ENCODE peak calls at places on chromosome 11, in seven cellular contexts. One of them, this sample, is unnamed. For H3K4me1, the result is how much of the 10 kb centered on the place peaks cover.

GRCh38 chr11:32213223-32213622 is 122.3 kb downstream of the RCN1 start:
- DNase-seq in upper lobe of left lung: no peak
- DNase-seq in GM23338: no peak
- DNase-seq in stomach: no peak
- DNase-seq in spleen: no peak
- DNase-seq in esophagus muscularis mucosa: no peak
- DNase-seq in transverse colon: no peak
- DNase-seq in this sample: no peak

GRCh38 chr11:115581871-115582639 is 77.8 kb upstream of the CADM1 start:
- DNase-seq in upper lobe of left lung: no peak
- DNase-seq in GM23338: peak
- DNase-seq in stomach: no peak
- DNase-seq in spleen: no peak
- DNase-seq in esophagus muscularis mucosa: no peak
- DNase-seq in transverse colon: peak
- DNase-seq in this sample: no peak

GRCh38 chr11:122754553-122755322 is 83.6 kb upstream of the CRTAM start:
- DNase-seq in upper lobe of left lung: no peak
- DNase-seq in GM23338: peak
- DNase-seq in stomach: no peak
- DNase-seq in spleen: no peak
- DNase-seq in esophagus muscularis mucosa: no peak
- DNase-seq in transverse colon: peak
- DNase-seq in this sample: no peak

GRCh38 chr11:75815345-75815983 is 454 bp downstream of the UVRAG start:
- DNase-seq in upper lobe of left lung: peak
- DNase-seq in GM23338: peak
- DNase-seq in stomach: peak
- DNase-seq in spleen: peak
- DNase-seq in esophagus muscularis mucosa: no peak
- DNase-seq in transverse colon: peak
- DNase-seq in this sample: no peak

GRCh38 chr11:35514481-35514880 is 10.9 kb downstream of the PAMR1 start:
- DNase-seq in upper lobe of left lung: no peak
- DNase-seq in GM23338: no peak
- DNase-seq in stomach: no peak
- DNase-seq in spleen: no peak
- DNase-seq in esophagus muscularis mucosa: peak
- DNase-seq in transverse colon: no peak
- DNase-seq in this sample: no peak

GRCh38 chr11:41320233-41320993 is 139.0 kb downstream of the LRRC4C start:
- DNase-seq in upper lobe of left lung: no peak
- DNase-seq in GM23338: no peak
- DNase-seq in stomach: no peak
- DNase-seq in spleen: no peak
- DNase-seq in esophagus muscularis mucosa: no peak
- DNase-seq in transverse colon: no peak
- DNase-seq in this sample: no peak

GRCh38 chr11:107197932-107198331 is 179.7 kb upstream of the GUCY1A2 start:
- DNase-seq in upper lobe of left lung: no peak
- DNase-seq in GM23338: no peak
- DNase-seq in stomach: no peak
- DNase-seq in spleen: no peak
- DNase-seq in esophagus muscularis mucosa: no peak
- DNase-seq in transverse colon: no peak
- DNase-seq in this sample: no peak

GRCh38 chr11:125365196-125365931 is 130.7 kb downstream of the FEZ1 start:
- DNase-seq in upper lobe of left lung: no peak
- DNase-seq in GM23338: no peak
- DNase-seq in stomach: no peak
- DNase-seq in spleen: no peak
- DNase-seq in esophagus muscularis mucosa: no peak
- DNase-seq in transverse colon: no peak
- DNase-seq in this sample: no peak

GRCh38 chr11:109309153-109309552 is 112.8 kb upstream of the C11orf87 start:
- DNase-seq in upper lobe of left lung: no peak
- DNase-seq in GM23338: no peak
- DNase-seq in stomach: no peak
- DNase-seq in spleen: no peak
- DNase-seq in esophagus muscularis mucosa: no peak
- DNase-seq in transverse colon: no peak
- DNase-seq in this sample: no peak

GRCh38 chr11:127066426-127067090 is 66.0 kb upstream of the KIRREL3 start:
- DNase-seq in upper lobe of left lung: no peak
- DNase-seq in GM23338: no peak
- DNase-seq in stomach: no peak
- DNase-seq in spleen: no peak
- DNase-seq in esophagus muscularis mucosa: no peak
- DNase-seq in transverse colon: no peak
- DNase-seq in this sample: peak

GRCh38 chr11:116873391-116873790 is 36.0 kb upstream of the APOA1 start:
- DNase-seq in upper lobe of left lung: no peak
- DNase-seq in GM23338: no peak
- DNase-seq in stomach: no peak
- DNase-seq in spleen: no peak
- DNase-seq in esophagus muscularis mucosa: no peak
- DNase-seq in transverse colon: no peak
- DNase-seq in this sample: no peak

GRCh38 chr11:132045116-132045515 is 674.7 kb downstream of the NTM start:
- DNase-seq in upper lobe of left lung: no peak
- DNase-seq in GM23338: no peak
- DNase-seq in stomach: no peak
- DNase-seq in spleen: no peak
- DNase-seq in esophagus muscularis mucosa: no peak
- DNase-seq in transverse colon: no peak
- DNase-seq in this sample: no peak

GRCh38 chr11:2574553-2575535 is 125.0 kb downstream of the KCNQ1OT1 start:
- DNase-seq in upper lobe of left lung: no peak
- DNase-seq in GM23338: no peak
- DNase-seq in stomach: peak
- DNase-seq in spleen: peak
- DNase-seq in esophagus muscularis mucosa: no peak
- DNase-seq in transverse colon: peak
- DNase-seq in this sample: no peak

GRCh38 chr11:79050784-79051183 is 390.0 kb downstream of the TENM4 start:
- DNase-seq in upper lobe of left lung: no peak
- DNase-seq in GM23338: no peak
- DNase-seq in stomach: no peak
- DNase-seq in spleen: no peak
- DNase-seq in esophagus muscularis mucosa: no peak
- DNase-seq in transverse colon: no peak
- DNase-seq in this sample: no peak

GRCh38 chr11:17801166-17801565 is 66.6 kb downstream of the KCNC1 start:
- DNase-seq in upper lobe of left lung: no peak
- DNase-seq in GM23338: peak
- DNase-seq in stomach: no peak
- DNase-seq in spleen: no peak
- DNase-seq in esophagus muscularis mucosa: no peak
- DNase-seq in transverse colon: no peak
- DNase-seq in this sample: no peak

GRCh38 chr11:112881461-112881860 is 79.8 kb upstream of the NCAM1 start:
- DNase-seq in upper lobe of left lung: peak
- DNase-seq in GM23338: peak
- DNase-seq in stomach: peak
- DNase-seq in spleen: no peak
- DNase-seq in esophagus muscularis mucosa: no peak
- DNase-seq in transverse colon: peak
- DNase-seq in this sample: no peak

GRCh38 chr11:3164138-3164539 is 971 bp downstream of the OSBPL5 start:
- DNase-seq in upper lobe of left lung: no peak
- DNase-seq in GM23338: no peak
- DNase-seq in stomach: no peak
- DNase-seq in spleen: peak
- DNase-seq in esophagus muscularis mucosa: no peak
- DNase-seq in transverse colon: peak
- DNase-seq in this sample: no peak

GRCh38 chr11:16155448-16155847 is 200.9 kb downstream of the SOX6 start:
- DNase-seq in upper lobe of left lung: no peak
- DNase-seq in GM23338: no peak
- DNase-seq in stomach: no peak
- DNase-seq in spleen: no peak
- DNase-seq in esophagus muscularis mucosa: no peak
- DNase-seq in transverse colon: no peak
- DNase-seq in this sample: no peak

GRCh38 chr11:56932572-56933235 is 56.0 kb upstream of the OR5AK2 start:
- DNase-seq in upper lobe of left lung: no peak
- DNase-seq in GM23338: no peak
- DNase-seq in stomach: no peak
- DNase-seq in spleen: no peak
- DNase-seq in esophagus muscularis mucosa: no peak
- DNase-seq in transverse colon: no peak
- DNase-seq in this sample: no peak

GRCh38 chr11:74710291-74710938 is 20.8 kb downstream of the CHRDL2 start:
- DNase-seq in upper lobe of left lung: no peak
- DNase-seq in GM23338: peak
- DNase-seq in stomach: no peak
- DNase-seq in spleen: no peak
- DNase-seq in esophagus muscularis mucosa: no peak
- DNase-seq in transverse colon: no peak
- DNase-seq in this sample: no peak

GRCh38 chr11:19907839-19908238 is 195.2 kb downstream of the NAV2 start:
- DNase-seq in upper lobe of left lung: no peak
- DNase-seq in GM23338: no peak
- DNase-seq in stomach: no peak
- DNase-seq in spleen: no peak
- DNase-seq in esophagus muscularis mucosa: no peak
- DNase-seq in transverse colon: no peak
- DNase-seq in this sample: no peak

GRCh38 chr11:14357843-14358728 is 897 bp downstream of the RRAS2 start:
- DNase-seq in upper lobe of left lung: peak
- DNase-seq in GM23338: peak
- DNase-seq in stomach: peak
- DNase-seq in spleen: peak
- DNase-seq in esophagus muscularis mucosa: no peak
- DNase-seq in transverse colon: peak
- DNase-seq in this sample: no peak

DNA sequence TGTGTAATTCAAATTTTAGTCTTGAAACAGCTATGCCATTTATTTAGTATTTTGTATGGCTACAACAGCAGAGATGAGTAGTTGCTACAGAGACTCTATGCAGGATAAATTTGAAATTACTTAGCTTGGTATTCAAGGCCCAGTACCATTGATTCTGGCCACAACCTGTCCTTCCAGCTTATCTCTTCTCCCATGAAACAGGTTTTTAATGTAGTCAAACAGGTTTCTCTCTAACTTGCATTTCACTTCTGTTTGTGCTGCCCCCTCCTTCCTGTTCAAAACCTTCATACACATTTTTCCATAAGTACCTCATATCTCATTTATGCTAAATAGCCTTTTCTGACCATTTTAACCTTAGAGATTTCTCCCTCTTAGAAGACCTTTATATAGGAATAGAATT is 3.3 kb downstream of the USP47 start:
- DNase-seq in upper lobe of left lung: no peak
- DNase-seq in GM23338: peak
- DNase-seq in stomach: no peak
- DNase-seq in spleen: no peak
- DNase-seq in esophagus muscularis mucosa: no peak
- DNase-seq in transverse colon: no peak
- DNase-seq in this sample: no peak
- TF ChIP-seq POLR2AphosphoS5 in upper lobe of left lung: no peak
- TF ChIP-seq POLR2AphosphoS5 in GM23338: no peak
- TF ChIP-seq POLR2AphosphoS5 in stomach: peak
- TF ChIP-seq POLR2AphosphoS5 in spleen: no peak
- TF ChIP-seq POLR2AphosphoS5 in esophagus muscularis mucosa: no peak
- TF ChIP-seq POLR2AphosphoS5 in transverse colon: no peak
- TF ChIP-seq POLR2AphosphoS5 in this sample: peak

GRCh38 chr11:47918370-47918690 is 62.0 kb upstream of the PTPRJ start:
- DNase-seq in upper lobe of left lung: no peak
- DNase-seq in GM23338: no peak
- DNase-seq in stomach: no peak
- DNase-seq in spleen: no peak
- DNase-seq in esophagus muscularis mucosa: no peak
- DNase-seq in transverse colon: no peak
- DNase-seq in this sample: no peak

GRCh38 chr11:47928426-47928825 is 51.9 kb upstream of the PTPRJ start:
- DNase-seq in upper lobe of left lung: no peak
- DNase-seq in GM23338: peak
- DNase-seq in stomach: no peak
- DNase-seq in spleen: no peak
- DNase-seq in esophagus muscularis mucosa: no peak
- DNase-seq in transverse colon: no peak
- DNase-seq in this sample: no peak

GRCh38 chr11:47923667-47924066 is 56.7 kb upstream of the PTPRJ start:
- DNase-seq in upper lobe of left lung: peak
- DNase-seq in GM23338: no peak
- DNase-seq in stomach: peak
- DNase-seq in spleen: no peak
- DNase-seq in esophagus muscularis mucosa: no peak
- DNase-seq in transverse colon: no peak
- DNase-seq in this sample: no peak

GRCh38 chr11:47918882-47919495 is 61.4 kb upstream of the PTPRJ start:
- DNase-seq in upper lobe of left lung: no peak
- DNase-seq in GM23338: no peak
- DNase-seq in stomach: no peak
- DNase-seq in spleen: peak
- DNase-seq in esophagus muscularis mucosa: no peak
- DNase-seq in transverse colon: no peak
- DNase-seq in this sample: no peak

GRCh38 chr11:47924184-47924671 is 56.1 kb upstream of the PTPRJ start:
- DNase-seq in upper lobe of left lung: peak
- DNase-seq in GM23338: no peak
- DNase-seq in stomach: peak
- DNase-seq in spleen: peak
- DNase-seq in esophagus muscularis mucosa: no peak
- DNase-seq in transverse colon: no peak
- DNase-seq in this sample: no peak
- H3K4me1 ChIP-seq in upper lobe of left lung: under half
- H3K4me1 ChIP-seq in GM23338: under half
- H3K4me1 ChIP-seq in stomach: under half
- H3K4me1 ChIP-seq in spleen: under half
- H3K4me1 ChIP-seq in esophagus muscularis mucosa: under half
- H3K4me1 ChIP-seq in transverse colon: under half
- H3K4me1 ChIP-seq in this sample: under half

GRCh38 chr11:65716774-65717405 is 3.7 kb downstream of the RNASEH2C start:
- DNase-seq in upper lobe of left lung: no peak
- DNase-seq in GM23338: no peak
- DNase-seq in stomach: no peak
- DNase-seq in spleen: no peak
- DNase-seq in esophagus muscularis mucosa: no peak
- DNase-seq in transverse colon: no peak
- DNase-seq in this sample: no peak
- TF ChIP-seq POLR2AphosphoS5 in upper lobe of left lung: no peak
- TF ChIP-seq POLR2AphosphoS5 in GM23338: no peak
- TF ChIP-seq POLR2AphosphoS5 in stomach: no peak
- TF ChIP-seq POLR2AphosphoS5 in spleen: no peak
- TF ChIP-seq POLR2AphosphoS5 in esophagus muscularis mucosa: no peak
- TF ChIP-seq POLR2AphosphoS5 in transverse colon: no peak
- TF ChIP-seq POLR2AphosphoS5 in this sample: no peak

DNA sequence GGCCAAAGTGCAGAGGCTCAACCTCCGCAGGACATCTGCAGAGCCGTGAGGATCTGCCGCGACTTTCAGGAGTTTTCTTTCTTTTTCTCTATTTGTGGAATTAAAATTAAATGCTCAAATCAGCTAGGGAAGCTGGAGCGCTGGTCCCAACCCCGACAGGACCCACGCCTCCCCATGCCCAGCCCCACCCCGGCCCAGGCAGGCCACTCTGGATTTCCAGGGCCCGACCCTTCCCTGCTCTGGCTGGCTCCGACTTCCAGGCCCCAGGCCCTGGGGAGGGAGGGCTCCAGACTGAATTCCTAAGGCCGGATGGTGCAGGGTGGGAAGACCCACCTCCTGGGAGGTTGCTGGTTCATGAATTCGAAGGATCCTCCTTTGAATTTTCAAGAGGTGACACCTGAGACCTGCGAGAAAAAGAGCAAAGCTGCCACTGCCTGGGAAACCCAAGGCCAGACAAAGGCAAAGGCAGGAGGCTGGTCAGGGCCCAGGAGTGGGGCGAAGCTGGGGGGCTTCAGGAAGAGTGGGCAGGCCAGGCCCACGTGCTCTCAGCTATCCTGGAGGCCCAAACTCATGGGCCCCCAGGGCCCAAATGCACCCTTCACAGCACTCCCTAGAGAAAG is 47.0 kb upstream of the LINC01488 start:
- DNase-seq in upper lobe of left lung: no peak
- DNase-seq in GM23338: peak
- DNase-seq in stomach: no peak
- DNase-seq in spleen: peak
- DNase-seq in esophagus muscularis mucosa: no peak
- DNase-seq in transverse colon: no peak
- DNase-seq in this sample: no peak
- H3K4me1 ChIP-seq in upper lobe of left lung: under half
- H3K4me1 ChIP-seq in GM23338: under half
- H3K4me1 ChIP-seq in stomach: under half
- H3K4me1 ChIP-seq in spleen: under half
- H3K4me1 ChIP-seq in esophagus muscularis mucosa: under half
- H3K4me1 ChIP-seq in transverse colon: under half
- H3K4me1 ChIP-seq in this sample: under half

This sample was measured in vagina.